ENCODE peak calls at places on chromosomes 12 and 14, in nine cellular contexts. One of them, this sample, is unnamed.

GRCh38 chr12:52260351-52261210 is 13.9 kb upstream of the KRT86 start:
- DNase-seq in IMR-90: peak
- DNase-seq in suprapubic skin: peak
- DNase-seq in esophagus squamous epithelium: no peak
- DNase-seq in NB4: peak
- DNase-seq in heart left ventricle: no peak
- DNase-seq in stomach: no peak
- DNase-seq in HCT116: no peak
- DNase-seq in K562: no peak
- DNase-seq in this sample: no peak

GRCh38 chr14:102591372-102591943 is 991 bp upstream of the RCOR1 start:
- DNase-seq in suprapubic skin: peak
- DNase-seq in stomach: peak
- DNase-seq in NB4: no peak
- DNase-seq in K562: peak
- DNase-seq in esophagus squamous epithelium: no peak
- DNase-seq in IMR-90: peak
- DNase-seq in HCT116: no peak
- DNase-seq in heart left ventricle: peak
- DNase-seq in this sample: no peak

GRCh38 chr14:95143813-95144620 is 13.3 kb downstream of the DICER1 start:
- DNase-seq in suprapubic skin: no peak
- DNase-seq in stomach: no peak
- DNase-seq in K562: no peak
- DNase-seq in NB4: peak
- DNase-seq in HCT116: no peak
- DNase-seq in heart left ventricle: peak
- DNase-seq in esophagus squamous epithelium: no peak
- DNase-seq in IMR-90: peak
- DNase-seq in this sample: no peak

GRCh38 chr12:13039557-13039956 is 4.6 kb upstream of the FAM234B start:
- DNase-seq in suprapubic skin: no peak
- DNase-seq in esophagus squamous epithelium: no peak
- DNase-seq in stomach: no peak
- DNase-seq in HCT116: no peak
- DNase-seq in K562: no peak
- DNase-seq in heart left ventricle: no peak
- DNase-seq in IMR-90: no peak
- DNase-seq in NB4: no peak
- DNase-seq in this sample: no peak

GRCh38 chr12:19402743-19403400 is 36.4 kb upstream of the AEBP2 start:
- DNase-seq in K562: no peak
- DNase-seq in heart left ventricle: peak
- DNase-seq in suprapubic skin: no peak
- DNase-seq in HCT116: no peak
- DNase-seq in stomach: peak
- DNase-seq in NB4: no peak
- DNase-seq in IMR-90: peak
- DNase-seq in esophagus squamous epithelium: no peak
- DNase-seq in this sample: no peak

GRCh38 chr14:73567951-73568885 is 795 bp upstream of the ACOT2 start:
- DNase-seq in HCT116: no peak
- DNase-seq in heart left ventricle: no peak
- DNase-seq in stomach: no peak
- DNase-seq in IMR-90: peak
- DNase-seq in NB4: no peak
- DNase-seq in K562: peak
- DNase-seq in suprapubic skin: no peak
- DNase-seq in esophagus squamous epithelium: no peak
- DNase-seq in this sample: no peak

GRCh38 chr14:49594347-49595089 is 4.2 kb upstream of the LRR1 start:
- DNase-seq in suprapubic skin: no peak
- DNase-seq in esophagus squamous epithelium: no peak
- DNase-seq in stomach: no peak
- DNase-seq in K562: peak
- DNase-seq in HCT116: no peak
- DNase-seq in NB4: no peak
- DNase-seq in IMR-90: peak
- DNase-seq in heart left ventricle: no peak
- DNase-seq in this sample: no peak

GRCh38 chr12:46487567-46488131 is 115.1 kb upstream of the SLC38A2 start:
- DNase-seq in stomach: no peak
- DNase-seq in suprapubic skin: no peak
- DNase-seq in heart left ventricle: no peak
- DNase-seq in IMR-90: no peak
- DNase-seq in esophagus squamous epithelium: no peak
- DNase-seq in HCT116: no peak
- DNase-seq in K562: no peak
- DNase-seq in NB4: peak
- DNase-seq in this sample: no peak

GRCh38 chr12:13591488-13591887 is 389.9 kb downstream of the GRIN2B start:
- DNase-seq in IMR-90: no peak
- DNase-seq in K562: no peak
- DNase-seq in suprapubic skin: no peak
- DNase-seq in NB4: no peak
- DNase-seq in stomach: no peak
- DNase-seq in esophagus squamous epithelium: no peak
- DNase-seq in heart left ventricle: no peak
- DNase-seq in HCT116: no peak
- DNase-seq in this sample: no peak

GRCh38 chr12:94046626-94047410 is 101.6 kb upstream of the PLXNC1 start:
- DNase-seq in HCT116: no peak
- DNase-seq in suprapubic skin: no peak
- DNase-seq in K562: no peak
- DNase-seq in IMR-90: no peak
- DNase-seq in stomach: no peak
- DNase-seq in heart left ventricle: peak
- DNase-seq in NB4: peak
- DNase-seq in esophagus squamous epithelium: no peak
- DNase-seq in this sample: no peak

GRCh38 chr14:48936352-48936751 is 649.8 kb downstream of the RPS29 start:
- DNase-seq in suprapubic skin: no peak
- DNase-seq in K562: no peak
- DNase-seq in esophagus squamous epithelium: no peak
- DNase-seq in NB4: no peak
- DNase-seq in HCT116: no peak
- DNase-seq in heart left ventricle: no peak
- DNase-seq in IMR-90: peak
- DNase-seq in stomach: no peak
- DNase-seq in this sample: no peak

GRCh38 chr14:69034612-69035262 is 55.6 kb upstream of the ACTN1 start:
- DNase-seq in HCT116: no peak
- DNase-seq in esophagus squamous epithelium: no peak
- DNase-seq in suprapubic skin: no peak
- DNase-seq in NB4: no peak
- DNase-seq in IMR-90: peak
- DNase-seq in K562: no peak
- DNase-seq in heart left ventricle: no peak
- DNase-seq in stomach: no peak
- DNase-seq in this sample: no peak

GRCh38 chr12:25491396-25491948 is 61.6 kb downstream of the LMNTD1 start:
- DNase-seq in esophagus squamous epithelium: no peak
- DNase-seq in stomach: no peak
- DNase-seq in HCT116: no peak
- DNase-seq in K562: no peak
- DNase-seq in heart left ventricle: no peak
- DNase-seq in suprapubic skin: no peak
- DNase-seq in IMR-90: no peak
- DNase-seq in NB4: no peak
- DNase-seq in this sample: no peak

GRCh38 chr14:32354716-32355115 is 25.6 kb downstream of the AKAP6 start:
- DNase-seq in IMR-90: no peak
- DNase-seq in HCT116: no peak
- DNase-seq in stomach: no peak
- DNase-seq in heart left ventricle: peak
- DNase-seq in K562: no peak
- DNase-seq in NB4: no peak
- DNase-seq in esophagus squamous epithelium: no peak
- DNase-seq in suprapubic skin: no peak
- DNase-seq in this sample: no peak

GRCh38 chr14:104930526-104931322 is 6.0 kb downstream of the PLD4 start:
- DNase-seq in suprapubic skin: no peak
- DNase-seq in K562: no peak
- DNase-seq in heart left ventricle: no peak
- DNase-seq in NB4: no peak
- DNase-seq in HCT116: no peak
- DNase-seq in IMR-90: no peak
- DNase-seq in esophagus squamous epithelium: no peak
- DNase-seq in stomach: no peak
- DNase-seq in this sample: peak

GRCh38 chr14:104933721-104934379 is 9.2 kb downstream of the PLD4 start:
- DNase-seq in stomach: no peak
- DNase-seq in NB4: no peak
- DNase-seq in IMR-90: no peak
- DNase-seq in heart left ventricle: no peak
- DNase-seq in esophagus squamous epithelium: no peak
- DNase-seq in suprapubic skin: peak
- DNase-seq in K562: peak
- DNase-seq in HCT116: no peak
- DNase-seq in this sample: no peak

GRCh38 chr14:104932676-104933631 is 8.3 kb downstream of the PLD4 start:
- DNase-seq in NB4: peak
- DNase-seq in esophagus squamous epithelium: no peak
- DNase-seq in HCT116: peak
- DNase-seq in suprapubic skin: peak
- DNase-seq in IMR-90: peak
- DNase-seq in stomach: peak
- DNase-seq in K562: peak
- DNase-seq in heart left ventricle: peak
- DNase-seq in this sample: peak

GRCh38 chr14:104931323-104931770 is 6.7 kb downstream of the PLD4 start:
- DNase-seq in IMR-90: no peak
- DNase-seq in NB4: no peak
- DNase-seq in esophagus squamous epithelium: no peak
- DNase-seq in HCT116: no peak
- DNase-seq in heart left ventricle: no peak
- DNase-seq in K562: no peak
- DNase-seq in suprapubic skin: no peak
- DNase-seq in stomach: no peak
- DNase-seq in this sample: no peak

GRCh38 chr14:104931771-104932675 is 7.3 kb downstream of the PLD4 start:
- DNase-seq in suprapubic skin: peak
- DNase-seq in esophagus squamous epithelium: no peak
- DNase-seq in HCT116: no peak
- DNase-seq in stomach: no peak
- DNase-seq in NB4: no peak
- DNase-seq in K562: no peak
- DNase-seq in heart left ventricle: no peak
- DNase-seq in IMR-90: no peak
- DNase-seq in this sample: no peak
- TF ChIP-seq POLR2A in suprapubic skin: no peak
- TF ChIP-seq POLR2A in esophagus squamous epithelium: no peak
- TF ChIP-seq POLR2A in HCT116: no peak
- TF ChIP-seq POLR2A in stomach: no peak
- TF ChIP-seq POLR2A in NB4: no peak
- TF ChIP-seq POLR2A in K562: no peak
- TF ChIP-seq POLR2A in heart left ventricle: no peak
- TF ChIP-seq POLR2A in IMR-90: no peak
- TF ChIP-seq POLR2A in this sample: no peak

GRCh38 chr14:22852599-22852939 is 16.2 kb downstream of the MMP14 start:
- DNase-seq in HCT116: no peak
- DNase-seq in heart left ventricle: no peak
- DNase-seq in stomach: no peak
- DNase-seq in suprapubic skin: no peak
- DNase-seq in NB4: no peak
- DNase-seq in K562: no peak
- DNase-seq in IMR-90: no peak
- DNase-seq in esophagus squamous epithelium: no peak
- DNase-seq in this sample: no peak
- TF ChIP-seq POLR2A in HCT116: no peak
- TF ChIP-seq POLR2A in heart left ventricle: no peak
- TF ChIP-seq POLR2A in stomach: no peak
- TF ChIP-seq POLR2A in suprapubic skin: no peak
- TF ChIP-seq POLR2A in NB4: no peak
- TF ChIP-seq POLR2A in K562: no peak
- TF ChIP-seq POLR2A in IMR-90: no peak
- TF ChIP-seq POLR2A in esophagus squamous epithelium: no peak
- TF ChIP-seq POLR2A in this sample: no peak

GRCh38 chr12:32400866-32401265 is 1.5 kb downstream of the FGD4 start:
- DNase-seq in HCT116: no peak
- DNase-seq in heart left ventricle: no peak
- DNase-seq in NB4: no peak
- DNase-seq in esophagus squamous epithelium: no peak
- DNase-seq in K562: no peak
- DNase-seq in IMR-90: no peak
- DNase-seq in stomach: no peak
- DNase-seq in suprapubic skin: no peak
- DNase-seq in this sample: no peak

GRCh38 chr12:32400114-32400672 is 835 bp downstream of the FGD4 start:
- DNase-seq in esophagus squamous epithelium: no peak
- DNase-seq in IMR-90: no peak
- DNase-seq in HCT116: peak
- DNase-seq in stomach: peak
- DNase-seq in suprapubic skin: no peak
- DNase-seq in K562: peak
- DNase-seq in NB4: no peak
- DNase-seq in heart left ventricle: no peak
- DNase-seq in this sample: peak

GRCh38 chr12:32397703-32398102 is 1.7 kb upstream of the FGD4 start:
- DNase-seq in IMR-90: no peak
- DNase-seq in suprapubic skin: no peak
- DNase-seq in heart left ventricle: no peak
- DNase-seq in stomach: no peak
- DNase-seq in esophagus squamous epithelium: no peak
- DNase-seq in HCT116: no peak
- DNase-seq in NB4: no peak
- DNase-seq in K562: no peak
- DNase-seq in this sample: no peak

GRCh38 chr12:32399045-32399372 is 349 bp upstream of the FGD4 start:
- DNase-seq in HCT116: no peak
- DNase-seq in stomach: no peak
- DNase-seq in IMR-90: no peak
- DNase-seq in K562: no peak
- DNase-seq in NB4: peak
- DNase-seq in heart left ventricle: no peak
- DNase-seq in esophagus squamous epithelium: no peak
- DNase-seq in suprapubic skin: no peak
- DNase-seq in this sample: no peak

GRCh38 chr12:32399373-32400113 is at the start of gene FGD4:
- DNase-seq in suprapubic skin: peak
- DNase-seq in heart left ventricle: peak
- DNase-seq in esophagus squamous epithelium: peak
- DNase-seq in K562: peak
- DNase-seq in IMR-90: peak
- DNase-seq in NB4: peak
- DNase-seq in stomach: peak
- DNase-seq in HCT116: peak
- DNase-seq in this sample: peak
- TF ChIP-seq POLR2A in suprapubic skin: peak
- TF ChIP-seq POLR2A in heart left ventricle: peak
- TF ChIP-seq POLR2A in esophagus squamous epithelium: no peak
- TF ChIP-seq POLR2A in K562: no peak
- TF ChIP-seq POLR2A in IMR-90: no peak
- TF ChIP-seq POLR2A in NB4: no peak
- TF ChIP-seq POLR2A in stomach: no peak
- TF ChIP-seq POLR2A in HCT116: peak
- TF ChIP-seq POLR2A in this sample: peak

DNA sequence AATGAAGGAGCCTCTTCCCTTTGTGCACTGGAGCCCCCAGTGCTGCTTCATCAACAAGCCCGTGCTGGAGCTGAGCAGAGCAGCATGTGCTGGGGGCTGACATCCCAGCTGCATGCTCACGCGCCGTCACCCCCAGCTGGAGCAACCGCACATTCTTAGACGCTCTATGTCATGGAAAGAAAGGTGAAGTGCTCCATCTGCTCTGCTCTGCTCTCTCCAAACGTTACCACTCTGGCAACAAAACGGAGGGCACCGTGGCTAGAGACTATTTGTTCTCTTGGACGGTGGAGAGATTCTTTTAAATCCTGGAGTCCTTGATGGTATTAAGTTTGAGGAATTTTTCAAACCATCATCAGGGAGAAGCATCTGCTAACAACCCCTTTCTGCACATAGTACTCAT is 208.4 kb downstream of the C12orf75 start:
- DNase-seq in NB4: no peak
- DNase-seq in esophagus squamous epithelium: no peak
- DNase-seq in stomach: no peak
- DNase-seq in IMR-90: peak
- DNase-seq in K562: no peak
- DNase-seq in heart left ventricle: no peak
- DNase-seq in suprapubic skin: no peak
- DNase-seq in HCT116: no peak
- DNase-seq in this sample: no peak
- TF ChIP-seq POLR2A in NB4: no peak
- TF ChIP-seq POLR2A in esophagus squamous epithelium: no peak
- TF ChIP-seq POLR2A in stomach: no peak
- TF ChIP-seq POLR2A in IMR-90: no peak
- TF ChIP-seq POLR2A in K562: no peak
- TF ChIP-seq POLR2A in heart left ventricle: no peak
- TF ChIP-seq POLR2A in suprapubic skin: no peak
- TF ChIP-seq POLR2A in HCT116: no peak
- TF ChIP-seq POLR2A in this sample: no peak